ENCODE peak calls at places on chromosome 15, in ten cellular contexts. R is effector memory CD4-positive, alpha-beta T cell; M is esophagus squamous epithelium; N is aorta; E is mammary epithelial cell; W is mesendoderm; B is heart left ventricle; O is Peyer's patch; S is cardiac fibroblast; K is HFF-Myc. I is an unnamed sample.

GRCh38 chr15:79990997-79991334 is 20.0 kb upstream of the BCL2A1 start:
- DNase-seq in R (no peak), M (no peak), N (no peak), E (no peak), W (no peak), B (no peak), O (no peak), S (no peak), K (no peak), I (no peak)

GRCh38 chr15:88897456-88898194 is 2.3 kb upstream of the HAPLN3 start:
- DNase-seq in R (no peak), M (no peak), N (peak), E (peak), W (peak), B (peak), O (peak), S (peak), K (no peak), I (peak)

GRCh38 chr15:101710806-101711205 is 13.5 kb downstream of the TARS3 start:
- DNase-seq in R (no peak), M (no peak), N (no peak), E (no peak), W (peak), B (no peak), O (no peak), S (peak), K (peak), I (no peak)

GRCh38 chr15:77099741-77100463 is 29.0 kb upstream of the TSPAN3 start:
- DNase-seq in R (no peak), M (no peak), N (no peak), E (no peak), W (no peak), B (no peak), O (no peak), S (no peak), K (no peak), I (no peak)

GRCh38 chr15:89874926-89875564 is 18.7 kb downstream of the AP3S2 start:
- DNase-seq in R (peak), M (peak), N (peak), E (peak), W (peak), B (peak), O (peak), S (peak), K (no peak), I (peak)

GRCh38 chr15:29835301-29835700 is 13.0 kb upstream of the TJP1 start:
- DNase-seq in R (no peak), M (no peak), N (no peak), E (no peak), W (no peak), B (peak), O (no peak), S (peak), K (no peak), I (no peak)

GRCh38 chr15:92462771-92463170 is 69.1 kb downstream of the ST8SIA2 start:
- DNase-seq in R (no peak), M (no peak), N (no peak), E (no peak), W (no peak), B (no peak), O (no peak), S (no peak), K (no peak), I (no peak)

GRCh38 chr15:37824717-37825382 is 109.6 kb upstream of the TMCO5A start:
- DNase-seq in R (no peak), M (no peak), N (no peak), E (peak), W (peak), B (no peak), O (no peak), S (peak), K (peak), I (peak)

GRCh38 chr15:85964471-85964870 is 115.2 kb upstream of the AGBL1 start:
- DNase-seq in R (no peak), M (no peak), N (no peak), E (no peak), W (peak), B (no peak), O (no peak), S (no peak), K (no peak), I (no peak)

GRCh38 chr15:45117327-45118130 is 3.4 kb downstream of the DUOXA2 start:
- DNase-seq in R (no peak), M (no peak), N (peak), E (no peak), W (no peak), B (no peak), O (no peak), S (no peak), K (no peak), I (peak)

GRCh38 chr15:38768970-38769369 is 204.4 kb upstream of the RASGRP1 start:
- DNase-seq in R (no peak), M (no peak), N (peak), E (no peak), W (peak), B (no peak), O (no peak), S (peak), K (no peak), I (no peak)

GRCh38 chr15:92797168-92798052 is 102.7 kb upstream of the CHD2 start:
- DNase-seq in R (peak), M (no peak), N (no peak), E (peak), W (peak), B (no peak), O (no peak), S (peak), K (peak), I (peak)

GRCh38 chr15:79408041-79408440 is 24.1 kb upstream of the MINAR1 start:
- DNase-seq in R (no peak), M (no peak), N (no peak), E (peak), W (peak), B (no peak), O (no peak), S (no peak), K (no peak), I (no peak)

GRCh38 chr15:62975515-62975914 is 67.0 kb upstream of the TPM1 start:
- DNase-seq in R (no peak), M (no peak), N (no peak), E (no peak), W (no peak), B (no peak), O (no peak), S (no peak), K (no peak), I (no peak)

GRCh38 chr15:48520376-48521155 is 124.9 kb downstream of the FBN1 start:
- DNase-seq in R (no peak), M (no peak), N (no peak), E (no peak), W (peak), B (no peak), O (no peak), S (no peak), K (no peak), I (no peak)

GRCh38 chr15:80191897-80192595 is 39.2 kb downstream of the FAH start:
- DNase-seq in R (no peak), M (no peak), N (no peak), E (no peak), W (no peak), B (no peak), O (no peak), S (no peak), K (no peak), I (no peak)

GRCh38 chr15:48796521-48796920 is 14.3 kb downstream of the CEP152 start:
- DNase-seq in R (no peak), M (no peak), N (no peak), E (no peak), W (no peak), B (no peak), O (no peak), S (no peak), K (no peak), I (no peak)

GRCh38 chr15:73352082-73352481 is 16.7 kb downstream of the HCN4 start:
- DNase-seq in R (no peak), M (no peak), N (no peak), E (no peak), W (no peak), B (peak), O (no peak), S (no peak), K (no peak), I (no peak)

GRCh38 chr15:44654858-44655257 is 8.6 kb downstream of the SPG11 start:
- DNase-seq in R (no peak), M (no peak), N (no peak), E (no peak), W (no peak), B (no peak), O (no peak), S (no peak), K (peak), I (no peak)

GRCh38 chr15:100726426-100727190 is 124.2 kb downstream of the ASB7 start:
- DNase-seq in R (no peak), M (no peak), N (peak), E (no peak), W (no peak), B (peak), O (no peak), S (peak), K (no peak), I (peak)

GRCh38 chr15:90644526-90644925 is 72.6 kb upstream of the BLM start:
- DNase-seq in R (no peak), M (no peak), N (no peak), E (no peak), W (no peak), B (no peak), O (no peak), S (no peak), K (no peak), I (no peak)

GRCh38 chr15:84402856-84403608 is 167.5 kb downstream of the GOLGA6L4 start:
- DNase-seq in R (no peak), M (no peak), N (no peak), E (no peak), W (no peak), B (no peak), O (no peak), S (no peak), K (no peak), I (peak)

GRCh38 chr15:82858932-82859331 is 49.5 kb downstream of the WHAMM start:
- DNase-seq in R (no peak), M (no peak), N (no peak), E (no peak), W (no peak), B (no peak), O (no peak), S (no peak), K (no peak), I (no peak)

GRCh38 chr15:25178835-25179672 is 224.3 kb downstream of the SNRPN start:
- DNase-seq in R (no peak), M (no peak), N (no peak), E (no peak), W (no peak), B (peak), O (peak), S (no peak), K (no peak), I (peak)

GRCh38 chr15:81302605-81303204 is 21.2 kb downstream of the STARD5 start:
- DNase-seq in R (no peak), M (no peak), N (no peak), E (no peak), W (no peak), B (no peak), O (peak), S (no peak), K (no peak), I (no peak)

GRCh38 chr15:89083246-89083645 is 5.0 kb upstream of the ABHD2 start:
- DNase-seq in R (no peak), M (no peak), N (no peak), E (no peak), W (no peak), B (no peak), O (no peak), S (no peak), K (no peak), I (no peak)

GRCh38 chr15:55222588-55222987 is 25.8 kb upstream of the RSL24D1 start:
- DNase-seq in R (no peak), M (no peak), N (no peak), E (no peak), W (no peak), B (no peak), O (no peak), S (no peak), K (no peak), I (no peak)

GRCh38 chr15:98955331-98955730 is 52.3 kb downstream of the PGPEP1L start:
- DNase-seq in R (no peak), M (no peak), N (peak), E (no peak), W (no peak), B (peak), O (no peak), S (no peak), K (no peak), I (no peak)

GRCh38 chr15:98582900-98583554 is 65.3 kb upstream of the IGF1R start:
- DNase-seq in R (no peak), M (no peak), N (no peak), E (no peak), W (no peak), B (no peak), O (no peak), S (no peak), K (no peak), I (no peak)

GRCh38 chr15:80576519-80577090 is 118.5 kb upstream of the ABHD17C start:
- DNase-seq in R (no peak), M (no peak), N (no peak), E (no peak), W (no peak), B (no peak), O (no peak), S (no peak), K (no peak), I (peak)

GRCh38 chr15:90376789-90377188 is 11.3 kb upstream of the IQGAP1 start:
- DNase-seq in R (peak), M (no peak), N (no peak), E (no peak), W (no peak), B (no peak), O (peak), S (no peak), K (no peak), I (no peak)

GRCh38 chr15:33374181-33375006 is 63.6 kb downstream of the RYR3 start:
- DNase-seq in R (no peak), M (no peak), N (no peak), E (no peak), W (no peak), B (no peak), O (no peak), S (no peak), K (no peak), I (no peak)

GRCh38 chr15:100131321-100132224 is 210.2 kb downstream of the ADAMTS17 start:
- DNase-seq in R (no peak), M (no peak), N (peak), E (peak), W (no peak), B (peak), O (no peak), S (peak), K (no peak), I (no peak)

DNA sequence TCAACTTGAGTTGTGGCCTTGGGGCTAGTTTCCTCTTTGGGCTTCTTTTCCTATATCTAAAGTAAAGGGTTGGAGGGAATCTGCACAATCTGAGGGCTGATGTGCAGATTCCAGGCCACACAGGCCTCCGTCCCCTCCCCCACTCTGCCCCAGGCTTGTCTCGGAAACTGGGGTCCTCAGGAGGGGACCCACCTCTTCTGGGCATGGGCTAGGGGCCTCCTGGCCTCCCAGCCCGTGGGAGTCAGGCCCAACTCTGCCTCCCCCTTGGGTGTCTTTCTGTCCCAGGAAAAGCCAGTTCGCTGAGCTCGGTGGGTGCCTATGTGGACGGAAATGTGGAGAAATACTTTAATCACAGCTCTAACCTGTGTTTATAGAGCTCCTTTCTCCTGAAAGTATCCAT is 4.8 kb downstream of the SMAD6 start:
- DNase-seq in R (no peak), M (no peak), N (no peak), E (no peak), W (no peak), B (no peak), O (no peak), S (no peak), K (no peak), I (no peak)
- H3K4me3 ChIP-seq in R (no peak), M (no peak), N (no peak), E (no peak), W (peak), B (peak), O (no peak), S (no peak), K (peak), I (no peak)

GRCh38 chr15:56917652-56918045 is 795 bp upstream of the TCF12 start:
- DNase-seq in R (no peak), M (no peak), N (no peak), E (no peak), W (no peak), B (no peak), O (peak), S (no peak), K (no peak), I (no peak)

GRCh38 chr15:56918046-56918906 is at the start of gene TCF12:
- DNase-seq in R (peak), M (peak), N (peak), E (peak), W (peak), B (peak), O (peak), S (peak), K (peak), I (peak)

GRCh38 chr15:56915888-56916287 is 2.6 kb upstream of the TCF12 start:
- DNase-seq in R (no peak), M (no peak), N (no peak), E (no peak), W (no peak), B (no peak), O (no peak), S (no peak), K (no peak), I (no peak)

GRCh38 chr15:56918907-56919707 is 663 bp downstream of the TCF12 start:
- DNase-seq in R (peak), M (no peak), N (peak), E (peak), W (peak), B (peak), O (peak), S (peak), K (no peak), I (peak)

DNA sequence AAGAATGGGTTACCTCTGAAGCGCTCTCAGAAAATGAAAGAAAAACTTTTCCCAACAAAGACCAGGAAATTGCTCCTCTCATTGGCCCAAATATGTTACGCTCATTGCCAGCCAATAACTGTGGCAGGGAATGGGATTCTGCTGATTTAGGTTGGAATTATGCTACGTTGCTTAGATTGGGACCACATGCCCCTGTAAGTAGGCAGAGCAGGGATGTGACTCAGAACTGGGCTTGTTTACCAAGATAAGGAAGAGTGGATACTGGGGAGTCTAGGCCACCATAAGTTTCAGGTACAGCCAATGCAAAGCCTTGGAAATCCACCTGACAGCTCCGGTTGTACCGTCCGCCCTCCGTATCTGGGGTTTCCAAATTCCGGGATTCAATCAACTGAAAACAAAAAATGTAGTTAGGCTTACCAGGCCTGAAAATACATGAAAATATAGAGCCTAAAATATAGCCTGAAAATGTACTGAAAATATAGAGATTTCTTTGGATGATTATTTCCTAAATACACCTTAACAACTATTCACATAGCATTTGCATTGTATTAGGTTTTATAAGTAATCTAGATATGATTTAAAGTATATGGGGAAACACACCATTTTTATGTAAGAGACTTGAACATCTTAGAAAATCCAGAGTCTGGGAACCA is 1.5 kb upstream of the TCF12 start:
- DNase-seq in R (no peak), M (no peak), N (no peak), E (no peak), W (no peak), B (no peak), O (no peak), S (no peak), K (no peak), I (no peak)
- H3K4me3 ChIP-seq in R (no peak), M (no peak), N (no peak), E (no peak), W (no peak), B (peak), O (no peak), S (no peak), K (peak), I (no peak)

GRCh38 chr15:58864602-58865419 is 68.7 kb downstream of the SLTM start:
- DNase-seq in R (no peak), M (no peak), N (peak), E (no peak), W (peak), B (peak), O (no peak), S (peak), K (no peak), I (peak)
- H3K4me3 ChIP-seq in R (no peak), M (peak), N (no peak), E (no peak), W (no peak), B (peak), O (peak), S (peak), K (no peak), I (no peak)

GRCh38 chr15:28097656-28098359 is 1.3 kb downstream of the OCA2 start:
- DNase-seq in R (no peak), M (no peak), N (peak), E (no peak), W (no peak), B (no peak), O (peak), S (no peak), K (no peak), I (no peak)
- H3K4me3 ChIP-seq in R (no peak), M (no peak), N (no peak), E (no peak), W (no peak), B (no peak), O (no peak), S (no peak), K (no peak), I (no peak)

GRCh38 chr15:34793071-34793470 is 2.3 kb downstream of the ACTC1 start:
- DNase-seq in R (no peak), M (no peak), N (no peak), E (no peak), W (no peak), B (no peak), O (no peak), S (no peak), K (no peak), I (no peak)

GRCh38 chr15:34794590-34795206 is 651 bp downstream of the ACTC1 start:
- DNase-seq in R (no peak), M (no peak), N (peak), E (no peak), W (no peak), B (no peak), O (no peak), S (no peak), K (no peak), I (no peak)

GRCh38 chr15:34796847-34797246 is 1.5 kb upstream of the ACTC1 start:
- DNase-seq in R (no peak), M (no peak), N (no peak), E (no peak), W (no peak), B (peak), O (no peak), S (no peak), K (no peak), I (no peak)

GRCh38 chr15:34793901-34794300 is 1.4 kb downstream of the ACTC1 start:
- DNase-seq in R (no peak), M (no peak), N (no peak), E (no peak), W (peak), B (peak), O (no peak), S (no peak), K (no peak), I (no peak)

DNA sequence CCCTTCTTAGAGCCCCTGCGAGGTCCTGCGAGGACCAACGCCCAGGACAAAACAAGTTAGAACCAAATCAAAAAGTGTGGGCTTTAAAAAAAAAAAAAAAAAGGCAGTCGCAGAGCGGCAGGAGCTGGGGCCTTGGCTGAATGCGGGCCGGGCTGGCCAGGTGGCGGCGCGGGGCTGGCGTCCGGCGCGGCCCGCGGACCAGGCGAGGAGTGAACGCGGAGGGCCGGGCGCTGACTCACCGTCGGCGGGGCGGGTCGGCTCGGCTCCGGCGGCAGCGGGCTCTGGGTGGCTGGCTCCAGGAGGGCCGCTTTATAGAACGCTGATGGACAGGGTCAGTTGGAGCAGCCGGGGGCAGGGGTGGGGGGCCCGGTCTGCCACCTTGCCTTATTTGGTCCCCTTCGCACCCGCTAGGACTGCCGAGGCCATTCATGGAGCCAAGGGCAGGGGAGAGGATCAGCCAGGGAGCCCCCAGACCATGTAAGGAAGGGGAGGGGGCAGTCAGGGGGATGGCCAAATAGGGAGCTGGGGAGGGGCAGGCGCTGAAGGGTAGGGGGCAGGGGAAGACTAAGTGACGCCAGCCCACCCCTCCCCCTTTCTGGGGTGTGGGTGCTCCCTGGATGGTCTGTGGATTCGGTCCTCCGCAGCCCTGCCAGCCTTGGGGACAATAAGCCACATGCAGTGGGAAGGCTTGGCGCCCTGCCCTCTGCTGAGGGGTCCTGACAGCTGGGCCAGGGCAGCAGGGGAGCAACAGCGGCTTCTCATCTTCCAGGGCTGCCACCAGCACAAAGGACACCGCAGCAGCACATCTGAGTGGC is at the start of gene ACTC1:
- DNase-seq in R (no peak), M (no peak), N (peak), E (peak), W (peak), B (peak), O (no peak), S (peak), K (no peak), I (peak)
- H3K4me3 ChIP-seq in R (no peak), M (no peak), N (peak), E (peak), W (peak), B (peak), O (no peak), S (peak), K (peak), I (no peak)

I was measured in RWPE2.